ENCODE peak calls at places on chromosomes 11 and 22, in four cellular contexts. B is M059J, G is choroid plexus epithelial cell, S is T follicular helper cell. H is an unnamed sample.

GRCh38 chr11:119909077-119909476 is 180.1 kb upstream of the NECTIN1 start:
- DNase-seq in B (no peak), G (no peak), S (no peak), H (no peak)

GRCh38 chr11:70586261-70587094 is 188.1 kb downstream of the CTTN start:
- DNase-seq in B (no peak), G (no peak), S (no peak), H (no peak)

GRCh38 chr22:28310299-28310698 is 369.3 kb downstream of the TTC28 start:
- DNase-seq in B (no peak), G (no peak), S (no peak), H (no peak)

GRCh38 chr11:2714871-2715270 is 15.1 kb upstream of the KCNQ1OT1 start:
- DNase-seq in B (no peak), G (no peak), S (no peak), H (no peak)

GRCh38 chr11:5891216-5891800 is 1.7 kb upstream of the OR52E5 start:
- DNase-seq in B (peak), G (peak), S (no peak), H (no peak)

GRCh38 chr22:38657248-38657909 is 941 bp downstream of the CBY1 start:
- DNase-seq in B (no peak), G (peak), S (no peak), H (peak)

GRCh38 chr11:132100583-132100982 is 730.2 kb downstream of the NTM start:
- DNase-seq in B (no peak), G (no peak), S (no peak), H (no peak)

GRCh38 chr22:22770280-22770871 is 117.2 kb upstream of the IGLL5 start:
- DNase-seq in B (peak), G (peak), S (peak), H (peak)